ENCODE peak calls at places on chromosomes 12 and 14, in five cellular contexts. I, N, Z, V and T are unnamed samples.

GRCh38 chr12:132159555-132160003 is 15.3 kb downstream of the NOC4L start:
- DNase-seq in I (no peak), V (no peak), N (no peak), Z (no peak), T (no peak)

GRCh38 chr14:89270439-89271227 is 146.4 kb downstream of the FOXN3 start:
- DNase-seq in Z (no peak), V (no peak), I (no peak), N (peak), T (no peak)

GRCh38 chr12:69688021-69688420 is 11.1 kb downstream of the BEST3 start:
- DNase-seq in V (no peak), I (no peak), Z (no peak), N (no peak), T (no peak)

GRCh38 chr12:24530689-24531088 is 418.2 kb downstream of the BCAT1 start:
- DNase-seq in Z (no peak), I (no peak), V (no peak), N (no peak), T (no peak)

GRCh38 chr12:9071518-9071917 is 44.2 kb downstream of the A2M start:
- DNase-seq in N (no peak), V (no peak), Z (no peak), I (no peak), T (no peak)

GRCh38 chr12:47079365-47079893 is at the start of gene PCED1B:
- DNase-seq in Z (no peak), V (peak), I (peak), N (peak), T (peak)

GRCh38 chr14:61602733-61603077 is 92.6 kb upstream of the HIF1A start:
- DNase-seq in V (peak), Z (no peak), I (no peak), N (no peak), T (no peak)

GRCh38 chr14:101231828-101232227 is 328.3 kb upstream of the RTL1 start:
- DNase-seq in V (no peak), Z (no peak), I (no peak), N (no peak), T (no peak)

GRCh38 chr12:31959701-31960391 is 631 bp downstream of the RESF1 start:
- DNase-seq in N (peak), I (peak), Z (no peak), V (peak), T (peak)

GRCh38 chr12:52005903-52006703 is 643 bp upstream of the TAMALIN start:
- DNase-seq in Z (no peak), I (peak), N (peak), V (no peak), T (peak)

GRCh38 chr14:52338282-52338681 is 24.2 kb downstream of the PTGER2 start:
- DNase-seq in N (no peak), I (no peak), V (peak), Z (no peak), T (no peak)

GRCh38 chr14:34817768-34818167 is 57.4 kb downstream of the BAZ1A start:
- DNase-seq in V (no peak), N (no peak), I (no peak), Z (no peak), T (no peak)

GRCh38 chr12:116687888-116688287 is 50.0 kb downstream of the SPRING1 start:
- DNase-seq in N (peak), I (peak), Z (no peak), V (no peak), T (peak)

GRCh38 chr14:96249016-96249415 is 7.0 kb upstream of the BDKRB1 start:
- DNase-seq in I (no peak), V (peak), Z (no peak), N (no peak), T (no peak)

GRCh38 chr12:67884596-67884995 is 104.7 kb upstream of the IFNG-AS1 start:
- DNase-seq in I (no peak), Z (no peak), V (no peak), N (no peak), T (no peak)

GRCh38 chr14:96634481-96634880 is 132.3 kb downstream of the PAPOLA start:
- DNase-seq in Z (no peak), N (no peak), V (no peak), I (no peak), T (no peak)

GRCh38 chr12:105378821-105379400 is 48.4 kb downstream of the C12orf75 start:
- DNase-seq in N (no peak), Z (no peak), I (peak), V (no peak), T (no peak)
- TF ChIP-seq CTCF in N (no peak), Z (peak), I (peak), V (peak), T (no peak)

GRCh38 chr12:14803830-14804160 is 325 bp downstream of the C12orf60 start:
- DNase-seq in V (no peak), N (no peak), Z (no peak), I (no peak), T (no peak)

GRCh38 chr12:14802961-14803829 is at the start of the genes C12orf60 and WBP11:
- DNase-seq in I (peak), V (peak), N (peak), Z (peak), T (peak)
- TF ChIP-seq CTCF in I (no peak), V (no peak), N (no peak), Z (no peak), T (no peak)

GRCh38 chr14:50026396-50026795 is 90.0 kb downstream of the VCPKMT start:
- DNase-seq in V (no peak), I (no peak), Z (no peak), N (no peak), T (no peak)
- TF ChIP-seq CTCF in V (no peak), I (no peak), Z (no peak), N (no peak), T (no peak)

GRCh38 chr14:33430414-33430813 is 491.7 kb downstream of the NPAS3 start:
- DNase-seq in Z (no peak), V (no peak), N (no peak), I (no peak), T (no peak)

GRCh38 chr14:33435911-33436310 is 497.2 kb downstream of the NPAS3 start:
- DNase-seq in V (peak), N (no peak), Z (peak), I (no peak), T (no peak)

DNA sequence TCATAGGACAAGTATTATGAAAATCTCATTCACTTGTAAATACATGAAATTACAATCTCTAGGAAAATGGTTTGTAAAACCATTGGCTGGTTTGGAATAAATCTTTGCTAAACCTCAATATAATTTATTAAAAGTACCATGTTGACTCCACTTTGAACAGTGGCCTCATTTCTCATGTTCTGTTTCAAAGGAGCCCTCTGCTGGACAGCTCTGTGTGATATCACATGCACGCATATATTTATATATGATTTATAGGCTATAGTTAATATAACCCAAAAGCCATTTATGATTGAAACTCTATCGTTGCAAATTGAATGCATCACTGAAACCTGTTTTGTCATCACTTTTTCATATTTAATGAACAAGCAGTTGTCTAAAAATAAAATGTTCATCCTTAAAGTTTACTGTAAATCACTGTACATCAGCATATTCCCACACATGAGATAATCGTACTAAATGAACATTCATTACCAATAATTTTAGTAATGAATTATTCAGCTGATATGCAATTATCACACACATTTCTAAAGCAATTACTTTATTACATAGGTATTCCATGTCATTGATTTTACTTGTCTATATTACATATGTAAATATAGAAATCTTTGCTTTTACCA is 493.8 kb downstream of the NPAS3 start:
- DNase-seq in I (peak), V (peak), Z (no peak), N (no peak), T (no peak)
- TF ChIP-seq CTCF in I (peak), V (peak), Z (peak), N (no peak), T (no peak)

DNA sequence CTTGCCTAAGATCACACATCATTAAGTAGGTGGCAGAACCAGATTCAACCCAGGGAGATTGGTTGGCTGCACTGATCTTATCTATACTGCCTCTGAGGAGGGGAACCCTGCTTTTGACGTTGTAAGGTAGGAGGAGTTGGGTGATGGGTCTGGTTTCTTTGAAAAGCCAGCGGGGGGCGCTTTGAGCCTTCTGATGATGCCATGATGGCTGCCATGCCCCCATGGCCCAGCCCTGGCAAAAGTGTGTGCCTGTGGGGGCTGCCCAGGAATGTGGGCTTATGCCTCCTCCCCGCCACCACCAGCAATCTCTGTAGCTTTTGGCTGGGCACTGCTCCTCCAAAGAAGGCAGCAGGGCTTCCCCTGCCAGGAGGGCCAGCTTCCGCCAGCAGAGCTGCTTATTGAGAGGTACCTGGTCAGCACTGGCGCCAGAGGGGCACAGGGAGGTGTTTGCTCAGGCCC is 224.3 kb downstream of the SLC41A2 start:
- DNase-seq in N (peak), V (no peak), I (peak), Z (no peak), T (no peak)
- TF ChIP-seq CTCF in N (peak), V (no peak), I (peak), Z (peak), T (peak)

GRCh38 chr12:120670667-120671066 is 16.3 kb upstream of the MLEC start:
- DNase-seq in N (no peak), I (peak), Z (no peak), V (no peak), T (no peak)
- TF ChIP-seq CTCF in N (no peak), I (no peak), Z (no peak), V (no peak), T (no peak)

GRCh38 chr12:11624126-11624525 is 25.3 kb upstream of the ETV6 start:
- DNase-seq in N (no peak), Z (no peak), V (no peak), I (no peak), T (no peak)

GRCh38 chr12:11623382-11623781 is 26.1 kb upstream of the ETV6 start:
- DNase-seq in I (no peak), N (no peak), Z (no peak), V (no peak), T (no peak)

GRCh38 chr12:11628353-11628752 is 21.1 kb upstream of the ETV6 start:
- DNase-seq in V (no peak), Z (no peak), N (no peak), I (no peak), T (no peak)

GRCh38 chr12:11621797-11622423 is 27.6 kb upstream of the ETV6 start:
- DNase-seq in I (peak), V (no peak), Z (no peak), N (peak), T (peak)

DNA sequence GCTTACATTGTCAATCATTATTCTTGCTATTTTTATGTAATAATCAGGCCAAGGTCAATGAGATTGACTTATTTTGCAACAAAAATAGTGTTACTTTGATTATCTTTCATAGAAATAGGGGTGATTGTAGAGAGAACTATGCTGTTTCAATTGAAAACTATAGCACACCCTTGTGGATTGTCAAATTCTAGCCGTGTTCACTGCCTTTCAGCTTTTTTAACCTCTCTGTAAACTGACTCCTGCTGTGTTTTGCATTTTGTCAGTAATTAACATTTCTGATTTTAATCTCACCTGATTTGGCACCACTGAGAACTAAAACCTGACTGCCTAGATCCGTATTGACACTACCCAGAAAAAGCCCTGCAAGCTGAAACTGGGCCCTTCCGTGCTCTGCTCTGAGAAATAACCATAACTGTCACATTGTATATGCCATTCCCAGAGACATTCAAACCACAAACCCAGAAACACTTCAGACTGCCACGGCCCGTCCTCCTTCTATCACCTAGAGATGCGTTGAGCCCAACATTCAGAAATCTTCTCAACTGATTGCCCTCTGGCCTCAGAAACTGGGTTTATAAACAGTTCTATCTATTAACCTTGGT is 26.6 kb upstream of the ETV6 start:
- DNase-seq in Z (no peak), I (peak), N (no peak), V (no peak), T (no peak)
- TF ChIP-seq CTCF in Z (no peak), I (peak), N (no peak), V (peak), T (no peak)

GRCh38 chr12:103769240-103769945 is 71.6 kb downstream of the NT5DC3 start:
- DNase-seq in V (no peak), I (no peak), Z (no peak), N (no peak), T (no peak)

GRCh38 chr12:103772367-103773108 is 68.5 kb downstream of the NT5DC3 start:
- DNase-seq in Z (no peak), V (no peak), I (no peak), N (no peak), T (no peak)

GRCh38 chr12:103768467-103769123 is 72.4 kb downstream of the NT5DC3 start:
- DNase-seq in N (no peak), I (no peak), Z (no peak), V (peak), T (no peak)

GRCh38 chr12:103773109-103773905 is 67.7 kb downstream of the NT5DC3 start:
- DNase-seq in Z (no peak), N (no peak), V (peak), I (no peak), T (no peak)

GRCh38 chr12:103771466-103771865 is 69.6 kb downstream of the NT5DC3 start:
- DNase-seq in N (peak), I (no peak), V (peak), Z (no peak), T (peak)
- TF ChIP-seq CTCF in N (peak), I (peak), V (peak), Z (peak), T (no peak)